ENCODE peak calls at places on chromosomes 3 and 15, in seven cellular contexts. One of them, this sample, is unnamed. For H3K36me3, the result is how much of the 10 kb centered on the place peaks cover.

GRCh38 chr3:58016710-58017109 is 8.5 kb downstream of the FLNB start:
- DNase-seq in CD8-positive, alpha-beta T cell: no peak
- DNase-seq in GM23248: no peak
- DNase-seq in thoracic aorta: no peak
- DNase-seq in H7: no peak
- DNase-seq in left lung: no peak
- DNase-seq in Panc1: no peak
- DNase-seq in this sample: no peak

GRCh38 chr3:11137627-11137959 is 16.7 kb upstream of the HRH1 start:
- DNase-seq in CD8-positive, alpha-beta T cell: no peak
- DNase-seq in GM23248: no peak
- DNase-seq in thoracic aorta: no peak
- DNase-seq in H7: no peak
- DNase-seq in left lung: no peak
- DNase-seq in Panc1: no peak
- DNase-seq in this sample: no peak

GRCh38 chr3:12994357-12994606 is 78.9 kb downstream of the IQSEC1 start:
- DNase-seq in CD8-positive, alpha-beta T cell: no peak
- DNase-seq in GM23248: peak
- DNase-seq in thoracic aorta: no peak
- DNase-seq in H7: peak
- DNase-seq in left lung: peak
- DNase-seq in Panc1: no peak
- DNase-seq in this sample: no peak

GRCh38 chr3:116129187-116129945 is 315.9 kb downstream of the LSAMP start:
- DNase-seq in CD8-positive, alpha-beta T cell: no peak
- DNase-seq in GM23248: no peak
- DNase-seq in thoracic aorta: no peak
- DNase-seq in H7: no peak
- DNase-seq in left lung: no peak
- DNase-seq in Panc1: no peak
- DNase-seq in this sample: no peak

GRCh38 chr3:18153571-18154173 is 271.5 kb downstream of the SATB1 start:
- DNase-seq in CD8-positive, alpha-beta T cell: no peak
- DNase-seq in GM23248: peak
- DNase-seq in thoracic aorta: no peak
- DNase-seq in H7: no peak
- DNase-seq in left lung: no peak
- DNase-seq in Panc1: no peak
- DNase-seq in this sample: peak

GRCh38 chr3:130933801-130934345 is 40.0 kb downstream of the ATP2C1 start:
- DNase-seq in CD8-positive, alpha-beta T cell: no peak
- DNase-seq in GM23248: peak
- DNase-seq in thoracic aorta: no peak
- DNase-seq in H7: no peak
- DNase-seq in left lung: no peak
- DNase-seq in Panc1: no peak
- DNase-seq in this sample: no peak

GRCh38 chr3:197792019-197792647 is 1.1 kb downstream of the LRCH3 start:
- DNase-seq in CD8-positive, alpha-beta T cell: peak
- DNase-seq in GM23248: peak
- DNase-seq in thoracic aorta: no peak
- DNase-seq in H7: no peak
- DNase-seq in left lung: no peak
- DNase-seq in Panc1: no peak
- DNase-seq in this sample: no peak

GRCh38 chr3:182342252-182342651 is 451.1 kb upstream of the ATP11B start:
- DNase-seq in CD8-positive, alpha-beta T cell: no peak
- DNase-seq in GM23248: no peak
- DNase-seq in thoracic aorta: no peak
- DNase-seq in H7: no peak
- DNase-seq in left lung: no peak
- DNase-seq in Panc1: no peak
- DNase-seq in this sample: no peak

GRCh38 chr3:82633319-82633718 is 871.9 kb upstream of the GBE1 start:
- DNase-seq in CD8-positive, alpha-beta T cell: no peak
- DNase-seq in GM23248: no peak
- DNase-seq in thoracic aorta: no peak
- DNase-seq in H7: peak
- DNase-seq in left lung: no peak
- DNase-seq in Panc1: no peak
- DNase-seq in this sample: no peak

GRCh38 chr3:184639351-184639750 is 72.5 kb downstream of the MAGEF1 start:
- DNase-seq in CD8-positive, alpha-beta T cell: no peak
- DNase-seq in GM23248: no peak
- DNase-seq in thoracic aorta: no peak
- DNase-seq in H7: no peak
- DNase-seq in left lung: no peak
- DNase-seq in Panc1: no peak
- DNase-seq in this sample: no peak

GRCh38 chr3:71050521-71051258 is 532.8 kb downstream of the FOXP1 start:
- DNase-seq in CD8-positive, alpha-beta T cell: peak
- DNase-seq in GM23248: no peak
- DNase-seq in thoracic aorta: no peak
- DNase-seq in H7: no peak
- DNase-seq in left lung: no peak
- DNase-seq in Panc1: no peak
- DNase-seq in this sample: no peak

GRCh38 chr15:78203346-78204225 is 30.8 kb downstream of the ACSBG1 start:
- DNase-seq in CD8-positive, alpha-beta T cell: no peak
- DNase-seq in GM23248: no peak
- DNase-seq in thoracic aorta: no peak
- DNase-seq in H7: peak
- DNase-seq in left lung: no peak
- DNase-seq in Panc1: no peak
- DNase-seq in this sample: no peak

GRCh38 chr3:184485906-184486305 is 75.7 kb upstream of the EPHB3 start:
- DNase-seq in CD8-positive, alpha-beta T cell: no peak
- DNase-seq in GM23248: no peak
- DNase-seq in thoracic aorta: no peak
- DNase-seq in H7: no peak
- DNase-seq in left lung: no peak
- DNase-seq in Panc1: no peak
- DNase-seq in this sample: no peak

GRCh38 chr15:88465633-88466219 is 1.5 kb downstream of the MRPL46 start:
- DNase-seq in CD8-positive, alpha-beta T cell: no peak
- DNase-seq in GM23248: peak
- DNase-seq in thoracic aorta: no peak
- DNase-seq in H7: no peak
- DNase-seq in left lung: no peak
- DNase-seq in Panc1: no peak
- DNase-seq in this sample: peak

DNA sequence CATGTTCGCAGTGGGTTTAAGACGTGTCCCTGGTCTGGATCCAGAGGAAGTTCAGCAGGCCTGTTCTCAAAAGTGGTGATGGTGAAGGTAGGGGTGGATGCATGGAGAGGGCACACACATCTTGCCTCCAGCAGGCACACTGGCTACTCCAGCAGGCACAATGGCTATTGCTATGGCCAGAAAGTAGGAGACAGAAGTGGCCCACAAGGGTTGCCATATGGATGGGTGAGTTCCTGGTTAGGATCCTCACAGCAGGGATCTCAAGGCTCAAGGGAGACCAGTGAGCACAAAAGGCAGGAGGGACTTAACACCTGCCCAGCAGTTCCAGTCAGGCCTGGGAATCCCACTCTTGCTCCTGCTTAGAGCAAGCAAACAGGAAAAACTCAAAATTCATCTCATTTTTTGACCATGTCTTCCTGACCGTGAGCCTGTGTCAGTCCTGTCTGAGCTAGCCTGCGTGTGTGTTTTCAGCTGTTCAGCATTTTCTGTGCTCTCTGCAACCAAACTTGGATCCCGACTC is 107.8 kb downstream of the LRIG1 start:
- DNase-seq in CD8-positive, alpha-beta T cell: no peak
- DNase-seq in GM23248: no peak
- DNase-seq in thoracic aorta: no peak
- DNase-seq in H7: peak
- DNase-seq in left lung: no peak
- DNase-seq in Panc1: no peak
- DNase-seq in this sample: no peak
- H3K36me3 ChIP-seq in CD8-positive, alpha-beta T cell: under half
- H3K36me3 ChIP-seq in GM23248: under half
- H3K36me3 ChIP-seq in thoracic aorta: under half
- H3K36me3 ChIP-seq in H7: under half
- H3K36me3 ChIP-seq in left lung: half or more
- H3K36me3 ChIP-seq in Panc1: under half
- H3K36me3 ChIP-seq in this sample: under half

GRCh38 chr15:70078578-70079417 is 18.9 kb downstream of the TLE3 start:
- DNase-seq in CD8-positive, alpha-beta T cell: no peak
- DNase-seq in GM23248: no peak
- DNase-seq in thoracic aorta: no peak
- DNase-seq in H7: no peak
- DNase-seq in left lung: no peak
- DNase-seq in Panc1: no peak
- DNase-seq in this sample: no peak
- H3K36me3 ChIP-seq in CD8-positive, alpha-beta T cell: under half
- H3K36me3 ChIP-seq in GM23248: under half
- H3K36me3 ChIP-seq in thoracic aorta: under half
- H3K36me3 ChIP-seq in H7: under half
- H3K36me3 ChIP-seq in left lung: half or more
- H3K36me3 ChIP-seq in Panc1: under half
- H3K36me3 ChIP-seq in this sample: half or more

GRCh38 chr3:185926445-185926844 is 11.4 kb downstream of the TRA2B start:
- DNase-seq in CD8-positive, alpha-beta T cell: no peak
- DNase-seq in GM23248: no peak
- DNase-seq in thoracic aorta: no peak
- DNase-seq in H7: no peak
- DNase-seq in left lung: no peak
- DNase-seq in Panc1: no peak
- DNase-seq in this sample: no peak

GRCh38 chr3:185924375-185924774 is 13.4 kb downstream of the TRA2B start:
- DNase-seq in CD8-positive, alpha-beta T cell: no peak
- DNase-seq in GM23248: no peak
- DNase-seq in thoracic aorta: no peak
- DNase-seq in H7: no peak
- DNase-seq in left lung: no peak
- DNase-seq in Panc1: no peak
- DNase-seq in this sample: no peak

GRCh38 chr3:185928532-185928931 is 9.3 kb downstream of the TRA2B start:
- DNase-seq in CD8-positive, alpha-beta T cell: no peak
- DNase-seq in GM23248: peak
- DNase-seq in thoracic aorta: no peak
- DNase-seq in H7: no peak
- DNase-seq in left lung: no peak
- DNase-seq in Panc1: no peak
- DNase-seq in this sample: no peak

GRCh38 chr3:185927501-185928200 is 10.2 kb downstream of the TRA2B start:
- DNase-seq in CD8-positive, alpha-beta T cell: no peak
- DNase-seq in GM23248: peak
- DNase-seq in thoracic aorta: no peak
- DNase-seq in H7: no peak
- DNase-seq in left lung: no peak
- DNase-seq in Panc1: no peak
- DNase-seq in this sample: no peak

DNA sequence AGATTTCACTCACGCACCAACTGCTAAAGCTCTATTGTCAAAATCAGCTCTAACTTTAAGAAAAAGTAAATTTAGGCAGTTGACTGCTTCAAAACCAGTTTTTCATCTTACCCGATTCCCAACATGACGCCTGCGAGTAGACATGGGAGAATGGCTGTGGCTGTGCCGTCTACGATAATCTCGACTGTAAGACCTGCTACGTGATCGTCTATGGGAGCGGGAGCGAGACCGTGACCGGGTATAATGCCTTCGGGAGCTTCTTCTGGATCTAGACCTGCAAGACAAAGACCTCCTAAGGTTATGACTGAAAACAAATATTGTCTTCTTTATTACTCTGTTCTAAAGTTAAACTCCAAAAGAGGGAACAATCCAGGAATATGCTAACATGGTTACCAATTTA is 12.5 kb downstream of the TRA2B start:
- DNase-seq in CD8-positive, alpha-beta T cell: no peak
- DNase-seq in GM23248: no peak
- DNase-seq in thoracic aorta: no peak
- DNase-seq in H7: no peak
- DNase-seq in left lung: no peak
- DNase-seq in Panc1: no peak
- DNase-seq in this sample: no peak
- H3K36me3 ChIP-seq in CD8-positive, alpha-beta T cell: under half
- H3K36me3 ChIP-seq in GM23248: half or more
- H3K36me3 ChIP-seq in thoracic aorta: half or more
- H3K36me3 ChIP-seq in H7: under half
- H3K36me3 ChIP-seq in left lung: half or more
- H3K36me3 ChIP-seq in Panc1: half or more
- H3K36me3 ChIP-seq in this sample: half or more

GRCh38 chr15:28127036-28127435 is 27.9 kb upstream of the OCA2 start:
- DNase-seq in CD8-positive, alpha-beta T cell: no peak
- DNase-seq in GM23248: no peak
- DNase-seq in thoracic aorta: no peak
- DNase-seq in H7: no peak
- DNase-seq in left lung: peak
- DNase-seq in Panc1: no peak
- DNase-seq in this sample: no peak
- H3K36me3 ChIP-seq in CD8-positive, alpha-beta T cell: under half
- H3K36me3 ChIP-seq in GM23248: under half
- H3K36me3 ChIP-seq in thoracic aorta: under half
- H3K36me3 ChIP-seq in H7: under half
- H3K36me3 ChIP-seq in left lung: half or more
- H3K36me3 ChIP-seq in Panc1: under half
- H3K36me3 ChIP-seq in this sample: under half

GRCh38 chr3:76010252-76010651 is 224.9 kb upstream of the ZNF717 start:
- DNase-seq in CD8-positive, alpha-beta T cell: no peak
- DNase-seq in GM23248: no peak
- DNase-seq in thoracic aorta: no peak
- DNase-seq in H7: no peak
- DNase-seq in left lung: no peak
- DNase-seq in Panc1: no peak
- DNase-seq in this sample: no peak

DNA sequence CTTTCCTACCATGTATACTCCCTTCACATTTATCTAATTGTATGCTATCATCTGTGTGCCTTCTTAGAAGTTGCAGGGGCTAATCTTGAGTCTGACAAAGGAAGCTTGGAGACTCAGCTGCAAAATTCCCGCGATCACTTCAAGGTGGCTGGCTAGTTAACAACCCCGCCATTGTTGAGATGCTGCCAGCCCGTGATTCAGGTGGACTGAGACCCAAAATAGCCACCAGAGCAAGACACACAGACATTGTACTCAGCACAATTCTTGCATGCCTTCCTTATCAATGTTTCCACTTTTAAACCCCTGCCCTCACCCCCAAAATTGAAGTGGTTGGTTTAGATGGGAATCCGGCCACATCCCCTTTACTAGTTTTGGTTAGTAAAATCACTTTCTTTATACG is 225.8 kb upstream of the ZNF717 start:
- DNase-seq in CD8-positive, alpha-beta T cell: no peak
- DNase-seq in GM23248: no peak
- DNase-seq in thoracic aorta: no peak
- DNase-seq in H7: no peak
- DNase-seq in left lung: no peak
- DNase-seq in Panc1: no peak
- DNase-seq in this sample: no peak
- H3K36me3 ChIP-seq in CD8-positive, alpha-beta T cell: under half
- H3K36me3 ChIP-seq in GM23248: under half
- H3K36me3 ChIP-seq in thoracic aorta: under half
- H3K36me3 ChIP-seq in H7: under half
- H3K36me3 ChIP-seq in left lung: under half
- H3K36me3 ChIP-seq in Panc1: under half
- H3K36me3 ChIP-seq in this sample: under half

This sample was measured in MG63.